ENCODE peak calls at places on chromosomes 7 and 10, in five cellular contexts. N is choroid plexus epithelial cell, X is brain microvascular endothelial cell, D is kidney, V is astrocyte. J is an unnamed sample.

GRCh38 chr7:12870219-12870618 is 182.8 kb downstream of the ARL4A start:
- DNase-seq in V (no peak), D (no peak), N (no peak), X (no peak), J (no peak)

GRCh38 chr7:93117852-93118530 is at the start of gene SAMD9:
- DNase-seq in N (peak; percentile 93), D (no peak), X (peak; percentile 82), V (peak; percentile 67), J (peak; percentile 91)

GRCh38 chr10:48439031-48439430 is 132.6 kb downstream of the MAPK8 start:
- DNase-seq in V (peak; percentile 81), N (peak; percentile 65), D (no peak), X (peak; percentile 32), J (peak; percentile 34)

GRCh38 chr10:22674215-22674930 is 40.0 kb downstream of the PIP4K2A start:
- DNase-seq in N (no peak), D (no peak), X (no peak), V (no peak), J (peak; percentile 31)

GRCh38 chr10:96292971-96293909 is 11.0 kb upstream of the DNTT start:
- DNase-seq in D (no peak), X (peak; percentile 15), N (peak; percentile 72), V (peak; percentile 7), J (peak; percentile 47)

GRCh38 chr7:44391746-44392617 is 66.6 kb upstream of the CAMK2B start:
- DNase-seq in D (no peak), N (no peak), X (no peak), V (no peak), J (no peak)

GRCh38 chr7:80294321-80294720 is 159.7 kb downstream of the GNAI1 start:
- DNase-seq in X (peak; percentile 38), D (no peak), N (peak; percentile 61), V (peak; percentile 59), J (peak; percentile 80)

GRCh38 chr7:107559864-107560263 is 3.9 kb downstream of the COG5 start:
- DNase-seq in V (peak; percentile 73), N (peak; percentile 81), D (no peak), X (peak; percentile 58), J (peak; percentile 55)

GRCh38 chr10:87674963-87675362 is 15.3 kb downstream of the PAPSS2 start:
- DNase-seq in X (no peak), D (no peak), V (peak; percentile 66), N (peak; percentile 61), J (peak; percentile 78)

GRCh38 chr10:63561421-63561820 is 40.2 kb downstream of the REEP3 start:
- DNase-seq in V (no peak), D (no peak), N (no peak), X (no peak), J (no peak)

GRCh38 chr10:6563075-6563474 is 17.0 kb downstream of the PRKCQ start:
- DNase-seq in N (no peak), D (no peak), X (no peak), V (no peak), J (no peak)

GRCh38 chr7:55192718-55193117 is 172.4 kb upstream of the LANCL2 start:
- DNase-seq in V (peak; percentile 87), D (no peak), X (peak; percentile 71), N (peak; percentile 64), J (peak; percentile 61)

GRCh38 chr7:1487466-1487865 is 16.7 kb downstream of the INTS1 start:
- DNase-seq in V (no peak), D (no peak), N (no peak), X (no peak), J (no peak)

GRCh38 chr10:47340613-47341170 is 7.5 kb upstream of the RBP3 start:
- DNase-seq in V (no peak), D (peak; percentile 64), N (peak; percentile 78), X (peak; percentile 60), J (peak; percentile 53)

GRCh38 chr7:4274286-4274685 is 407.8 kb upstream of the FOXK1 start:
- DNase-seq in V (no peak), D (no peak), X (no peak), N (no peak), J (no peak)

GRCh38 chr10:88865281-88865876 is 13.7 kb upstream of the ANKRD22 start:
- DNase-seq in D (no peak), V (no peak), X (no peak), N (peak; percentile 61), J (no peak)

GRCh38 chr7:79868010-79868409 is 266.6 kb upstream of the GNAI1 start:
- DNase-seq in V (no peak), N (peak; percentile 59), D (no peak), X (no peak), J (peak; percentile 64)

GRCh38 chr7:134440476-134440875 is 18.4 kb downstream of the AKR1B1 start:
- DNase-seq in D (no peak), N (no peak), V (no peak), X (no peak), J (no peak)

GRCh38 chr10:4048245-4048864 is 263.3 kb upstream of the KLF6 start:
- DNase-seq in X (no peak), D (no peak), N (no peak), V (no peak), J (no peak)

GRCh38 chr10:59675812-59676211 is 33.8 kb downstream of the SLC16A9 start:
- DNase-seq in N (no peak), D (no peak), V (no peak), X (no peak), J (peak; percentile 13)

GRCh38 chr10:44937201-44938005 is 22.2 kb upstream of the RASSF4 start:
- DNase-seq in D (no peak), V (no peak), X (no peak), N (peak; percentile 72), J (peak; percentile 64)

GRCh38 chr7:120805636-120806388 is 52.1 kb downstream of the TSPAN12 start:
- DNase-seq in V (peak; percentile 12), N (peak; percentile 71), X (peak; percentile 52), D (no peak), J (peak; percentile 65)

GRCh38 chr7:37440738-37441404 is 7.8 kb downstream of the ELMO1 start:
- DNase-seq in X (no peak), D (no peak), N (no peak), V (no peak), J (no peak)

GRCh38 chr10:50316695-50317648 is 65.7 kb upstream of the ASAH2 start:
- DNase-seq in V (peak; percentile 23), X (no peak), D (no peak), N (no peak), J (peak; percentile 14)

GRCh38 chr10:114593240-114593792 is 64.8 kb downstream of the ABLIM1 start:
- DNase-seq in D (no peak), V (no peak), N (peak; percentile 4), X (no peak), J (no peak)

GRCh38 chr10:13481690-13482089 is 47.1 kb downstream of the BEND7 start:
- DNase-seq in X (no peak), V (no peak), N (no peak), D (no peak), J (no peak)

GRCh38 chr7:88200793-88201192 is 19.0 kb downstream of the SRI start:
- DNase-seq in N (no peak), V (no peak), X (no peak), D (no peak), J (no peak)

GRCh38 chr10:121753726-121754476 is 155.7 kb upstream of the FGFR2 start:
- DNase-seq in V (peak; percentile 82), D (no peak), N (peak; percentile 84), X (peak; percentile 66), J (peak; percentile 37)

GRCh38 chr10:118870467-118871243 is 115.9 kb upstream of the CACUL1 start:
- DNase-seq in N (peak; percentile 86), V (peak; percentile 60), D (peak; percentile 81), X (peak; percentile 91), J (peak; percentile 91)

GRCh38 chr7:101868191-101868950 is 50.9 kb downstream of the CUX1 start:
- DNase-seq in D (no peak), N (no peak), X (no peak), V (no peak), J (peak; percentile 45)

GRCh38 chr7:101871351-101871750 is 53.9 kb downstream of the CUX1 start:
- DNase-seq in N (no peak), X (no peak), V (no peak), D (no peak), J (no peak)

GRCh38 chr7:101870361-101871062 is 53.1 kb downstream of the CUX1 start:
- DNase-seq in X (no peak), V (no peak), D (no peak), N (no peak), J (peak; percentile 81)

GRCh38 chr7:101869026-101869900 is 51.8 kb downstream of the CUX1 start:
- DNase-seq in V (no peak), X (no peak), D (no peak), N (peak; percentile 34), J (no peak)

GRCh38 chr7:101869901-101870290 is 52.5 kb downstream of the CUX1 start:
- DNase-seq in D (no peak), N (no peak), V (no peak), X (no peak), J (no peak)
- H3K4me3 ChIP-seq in D (no peak overlapping the region), N (no peak overlapping the region), V (no peak overlapping the region), X (no peak overlapping the region), J (no peak overlapping the region)

DNA sequence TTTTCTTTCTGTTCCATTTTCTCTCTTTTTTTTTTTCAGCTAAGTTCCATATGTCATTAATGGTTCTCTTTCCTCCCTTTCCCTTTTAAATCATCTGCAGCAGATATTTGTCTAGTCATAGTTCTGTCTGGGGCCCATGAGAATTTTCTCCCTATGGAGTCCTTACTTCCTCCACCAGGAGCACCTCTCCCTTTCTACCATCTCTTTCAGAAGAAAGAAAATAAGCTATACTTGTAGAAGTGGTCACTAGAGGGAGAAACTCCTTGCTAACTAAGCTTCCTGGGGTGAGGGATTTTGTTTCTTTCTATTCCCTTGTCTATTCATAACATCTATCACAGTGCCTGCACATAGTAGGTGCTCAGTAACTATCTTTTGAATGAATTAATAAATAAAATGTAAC is 230.2 kb upstream of the HPS1 start:
- DNase-seq in V (no peak), D (no peak), N (no peak), X (no peak), J (no peak)
- TF ChIP-seq CTCF in V (no peak), D (no peak), N (no peak), X (no peak), J (peak; percentile 42)

GRCh38 chr7:28686418-28686800 is 271.7 kb downstream of the TRIL start:
- DNase-seq in V (peak; percentile 83), N (peak; percentile 84), X (peak; percentile 68), D (no peak), J (peak; percentile 70)
- H3K4me3 ChIP-seq in V (peak overlapping the region; percentile 88), N (peak overlapping the region; percentile 61), X (peak overlapping the region; percentile 64), D (peak overlapping the region; percentile 49), J (peak overlapping the region; percentile 72)

DNA sequence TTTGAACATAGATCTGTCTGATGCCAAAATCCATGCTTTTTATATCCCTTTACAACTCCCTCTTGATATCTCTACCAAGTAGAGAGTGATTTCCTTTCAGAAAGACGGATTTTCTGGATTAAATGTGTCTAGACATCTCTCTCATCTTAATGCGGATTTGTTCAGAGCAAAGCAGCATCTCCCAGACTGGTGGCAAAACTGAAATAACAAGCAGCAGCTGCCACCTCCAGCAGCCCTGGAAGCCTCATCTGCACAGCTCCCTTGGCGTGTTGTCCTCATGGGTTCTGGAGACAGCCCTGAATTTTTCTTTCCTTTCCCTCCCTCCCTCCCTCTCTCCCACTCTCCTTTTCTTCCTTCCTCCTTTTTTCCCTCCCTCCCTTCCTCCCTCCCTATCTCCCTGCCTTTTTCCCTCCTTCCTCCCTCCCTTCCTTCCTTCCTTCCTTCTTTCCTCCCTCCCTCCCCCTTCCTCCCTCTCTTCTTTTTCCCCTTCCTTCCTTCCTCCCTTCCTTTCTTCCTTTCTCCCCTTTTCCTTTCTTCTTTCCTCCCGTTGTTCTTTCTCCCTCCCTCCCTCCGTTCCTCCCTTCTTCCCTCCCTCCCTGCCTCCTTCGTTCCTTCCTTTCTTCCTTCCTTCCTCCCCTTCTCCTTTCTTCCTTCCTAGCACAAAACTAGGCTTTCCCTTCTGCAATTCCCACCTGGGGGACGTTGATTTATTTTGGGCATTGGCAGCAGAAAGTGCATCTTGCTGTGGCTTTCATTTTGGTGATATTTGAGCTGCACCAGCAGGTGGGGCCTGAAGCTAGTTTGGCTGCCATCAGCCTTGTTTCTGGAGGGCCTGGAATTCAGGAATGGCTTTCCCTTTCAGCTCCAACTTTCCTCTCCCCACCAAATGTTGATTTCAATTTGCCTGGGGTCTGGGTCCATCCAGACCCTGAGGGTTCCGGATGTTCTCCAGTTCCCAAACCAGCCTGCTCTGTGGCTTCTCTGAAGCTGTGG is 640.0 kb downstream of the TYW1 start:
- DNase-seq in N (no peak), D (no peak), V (no peak), X (no peak), J (no peak)
- TF ChIP-seq CTCF in N (no peak), D (no peak), V (no peak), X (no peak), J (no peak)

J was measured in fibroblast of villous mesenchyme.